ENCODE peak calls at places on chromosomes 12 and 14, in four cellular contexts. I is WTC11, K is K562, G is GM12878. W is an unnamed sample.

GRCh38 chr14:102778616-102779351 is 1.5 kb downstream of the TRAF3 start:
- DNase-seq in I (no peak), K (no peak), G (no peak), W (no peak)

GRCh38 chr12:6355491-6356373 is 13.9 kb upstream of the TNFRSF1A start:
- DNase-seq in I (peak; percentile 73), K (no peak), G (no peak), W (no peak)

GRCh38 chr12:32302218-32302826 is 97.0 kb upstream of the FGD4 start:
- DNase-seq in I (peak; percentile 40), K (peak; percentile 49), G (peak; percentile 63), W (peak; percentile 53)

GRCh38 chr14:80638620-80639215 is 302.8 kb downstream of the CEP128 start:
- DNase-seq in I (no peak), K (no peak), G (no peak), W (no peak)

GRCh38 chr12:97404549-97404948 is 58.1 kb upstream of the RMST start:
- DNase-seq in I (peak; percentile 65), K (peak; percentile 7), G (peak; percentile 23), W (peak; percentile 51)

GRCh38 chr14:90499121-90499520 is 102.3 kb downstream of the CALM1 start:
- DNase-seq in I (no peak), K (no peak), G (no peak), W (no peak)

GRCh38 chr12:1839464-1839863 is 19.1 kb downstream of the LRTM2 start:
- DNase-seq in I (no peak), K (no peak), G (no peak), W (no peak)

GRCh38 chr14:69571879-69572633 is 2.6 kb downstream of the CCDC177 start:
- DNase-seq in I (peak; percentile 61), K (peak; percentile 18), G (no peak), W (peak; percentile 17)

GRCh38 chr14:70856851-70857498 is 47.7 kb upstream of the MAP3K9 start:
- DNase-seq in I (no peak), K (no peak), G (no peak), W (no peak)

GRCh38 chr12:57771271-57771872 is 533 bp downstream of the METTL1 start:
- DNase-seq in I (peak; percentile 93), K (peak; percentile 95), G (peak; percentile 74), W (peak; percentile 87)

GRCh38 chr14:94370524-94370910 is 17.9 kb downstream of the SERPINA1 start:
- DNase-seq in I (no peak), K (no peak), G (no peak), W (no peak)

GRCh38 chr12:25155031-25155576 is 39.9 kb downstream of the DNAI7 start:
- DNase-seq in I (no peak), K (peak; percentile 22), G (peak; percentile 57), W (peak; percentile 16)

GRCh38 chr12:104680070-104680469 is 223.3 kb downstream of the CHST11 start:
- DNase-seq in I (no peak), K (no peak), G (peak; percentile 51), W (peak; percentile 11)

GRCh38 chr12:14260011-14260993 is 105.2 kb upstream of the ATF7IP start:
- DNase-seq in I (peak; percentile 97), K (peak; percentile 59), G (no peak), W (peak; percentile 56)

GRCh38 chr14:67674139-67674479 is 323 bp downstream of the VTI1B start:
- DNase-seq in I (peak; percentile 81), K (peak; percentile 73), G (no peak), W (peak; percentile 62)

GRCh38 chr14:103317251-103317650 is 16.8 kb upstream of the EIF5 start:
- DNase-seq in I (no peak), K (no peak), G (no peak), W (no peak)

GRCh38 chr14:36618641-36619040 is 36.2 kb upstream of the NKX2-8 start:
- DNase-seq in I (no peak), K (no peak), G (no peak), W (no peak)

GRCh38 chr14:103558071-103558882 is 4.2 kb downstream of the BAG5 start:
- DNase-seq in I (no peak), K (no peak), G (no peak), W (no peak)

GRCh38 chr12:47801904-47802246 is 17.8 kb downstream of the HDAC7 start:
- DNase-seq in I (no peak), K (no peak), G (no peak), W (no peak)

DNA sequence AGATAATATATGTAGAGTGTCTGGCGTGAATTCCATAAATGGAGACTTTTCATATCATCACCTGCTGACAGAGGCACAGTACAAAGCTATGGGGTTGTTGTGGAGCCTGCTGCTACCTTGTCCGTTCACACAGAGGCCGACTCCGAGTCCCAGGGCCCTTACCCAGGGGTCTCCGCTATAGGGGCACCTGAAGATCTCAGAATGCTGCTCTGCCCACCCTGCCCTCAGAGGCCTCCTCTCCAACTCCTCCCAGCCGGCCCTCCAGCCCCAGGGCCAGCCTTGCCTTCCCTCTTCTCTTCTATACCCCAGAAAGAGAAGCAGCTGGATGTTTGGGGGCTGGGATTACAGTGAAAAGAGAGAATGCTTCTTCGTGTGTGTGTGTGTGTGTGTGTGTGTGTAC is 21.3 kb downstream of the NCKAP5L start:
- DNase-seq in I (no peak), K (no peak), G (no peak), W (no peak)
- TF ChIP-seq NR2C2 in I (no peak), K (no peak), G (no peak), W (no peak)

GRCh38 chr12:16949351-16949750 is 343.4 kb upstream of the LMO3 start:
- DNase-seq in I (no peak), K (no peak), G (no peak), W (no peak)

GRCh38 chr12:16955083-16955657 is 349.2 kb upstream of the LMO3 start:
- DNase-seq in I (no peak), K (no peak), G (no peak), W (no peak)

GRCh38 chr12:16946691-16947090 is 340.7 kb upstream of the LMO3 start:
- DNase-seq in I (no peak), K (no peak), G (no peak), W (no peak)

GRCh38 chr12:16950041-16950677 is 344.2 kb upstream of the LMO3 start:
- DNase-seq in I (peak; percentile 21), K (no peak), G (no peak), W (no peak)
- TF ChIP-seq NR2C2 in I (no peak), K (no peak), G (no peak), W (no peak)

DNA sequence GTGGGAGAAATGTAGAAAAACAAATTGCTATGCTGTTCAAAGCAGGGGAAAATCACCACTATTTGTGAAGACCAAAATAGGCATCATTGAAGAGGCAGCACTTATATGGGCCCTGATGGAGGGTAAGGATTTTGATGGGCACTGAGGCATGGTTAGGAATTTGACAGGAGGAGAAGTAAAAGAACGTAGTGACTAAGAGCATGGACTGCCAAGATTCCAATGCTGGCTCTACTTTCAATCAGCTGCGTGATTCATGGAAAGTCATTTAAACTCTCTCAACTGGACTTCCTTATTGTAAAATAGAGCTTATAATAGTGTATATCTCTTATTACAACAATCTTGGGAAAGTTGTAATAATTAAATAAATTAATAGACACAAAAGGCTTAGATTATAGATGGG is 267.7 kb upstream of the G2E3 start:
- DNase-seq in I (no peak), K (no peak), G (no peak), W (no peak)
- TF ChIP-seq NR2C2 in I (no peak), K (no peak), G (no peak), W (no peak)

GRCh38 chr14:57879516-57879915 is 13.6 kb upstream of the SLC35F4 start:
- DNase-seq in I (no peak), K (no peak), G (no peak), W (no peak)

GRCh38 chr14:57889245-57889644 is 23.4 kb upstream of the SLC35F4 start:
- DNase-seq in I (no peak), K (no peak), G (no peak), W (no peak)

GRCh38 chr14:57883061-57883460 is 17.2 kb upstream of the SLC35F4 start:
- DNase-seq in I (no peak), K (no peak), G (no peak), W (no peak)

GRCh38 chr14:57884175-57884574 is 18.3 kb upstream of the SLC35F4 start:
- DNase-seq in I (no peak), K (no peak), G (no peak), W (no peak)
- TF ChIP-seq NR2C2 in I (no peak), K (no peak), G (no peak), W (no peak)

DNA sequence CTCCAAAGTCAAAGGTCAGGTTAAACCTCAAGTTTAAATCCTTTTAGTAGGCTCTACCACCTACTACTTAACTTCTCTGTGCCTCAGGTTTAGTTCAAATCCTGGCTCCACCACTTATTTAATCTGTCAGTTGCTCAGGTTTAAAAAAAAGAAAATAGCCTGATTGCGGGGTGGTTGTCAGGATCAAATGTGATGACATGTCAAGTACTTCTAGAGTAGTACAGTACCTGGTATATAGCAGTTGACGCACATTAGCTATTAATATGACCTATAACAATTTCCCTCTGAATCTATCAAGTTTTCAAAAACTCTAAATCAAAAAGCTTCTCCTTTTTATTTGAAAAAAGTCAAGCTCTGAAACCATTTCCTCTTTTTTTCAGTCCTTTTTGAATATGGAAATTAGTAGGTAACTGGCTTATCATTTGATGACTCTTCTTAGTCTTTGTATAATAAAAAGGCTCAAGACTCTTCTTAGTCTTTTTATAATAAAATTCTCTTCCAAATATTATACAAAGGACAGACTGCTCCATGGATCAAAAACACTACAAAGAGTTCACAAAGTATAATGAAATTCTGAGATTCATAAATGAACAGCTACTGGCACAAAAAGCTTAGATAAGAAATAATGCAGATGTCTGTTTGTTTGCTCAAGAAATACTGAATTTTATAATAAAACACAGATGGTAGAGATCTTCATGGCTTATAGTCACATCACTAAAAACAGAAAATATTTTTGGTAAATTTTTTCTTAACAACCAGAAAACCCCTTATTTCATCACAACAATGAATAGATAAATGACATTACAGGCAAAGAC is 5.0 kb downstream of the OSBPL8 start:
- DNase-seq in I (no peak), K (no peak), G (no peak), W (no peak)
- TF ChIP-seq NR2C2 in I (no peak), K (no peak), G (no peak), W (no peak)

GRCh38 chr12:123113038-123113437 is 37.9 kb downstream of the PITPNM2 start:
- DNase-seq in I (no peak), K (no peak), G (no peak), W (no peak)

GRCh38 chr12:123114305-123115083 is 36.4 kb downstream of the PITPNM2 start:
- DNase-seq in I (no peak), K (no peak), G (no peak), W (no peak)

GRCh38 chr12:123118397-123118945 is 32.4 kb downstream of the PITPNM2 start:
- DNase-seq in I (no peak), K (no peak), G (no peak), W (no peak)

GRCh38 chr12:123111498-123112165 is 39.3 kb downstream of the PITPNM2 start:
- DNase-seq in I (no peak), K (no peak), G (no peak), W (no peak)

DNA sequence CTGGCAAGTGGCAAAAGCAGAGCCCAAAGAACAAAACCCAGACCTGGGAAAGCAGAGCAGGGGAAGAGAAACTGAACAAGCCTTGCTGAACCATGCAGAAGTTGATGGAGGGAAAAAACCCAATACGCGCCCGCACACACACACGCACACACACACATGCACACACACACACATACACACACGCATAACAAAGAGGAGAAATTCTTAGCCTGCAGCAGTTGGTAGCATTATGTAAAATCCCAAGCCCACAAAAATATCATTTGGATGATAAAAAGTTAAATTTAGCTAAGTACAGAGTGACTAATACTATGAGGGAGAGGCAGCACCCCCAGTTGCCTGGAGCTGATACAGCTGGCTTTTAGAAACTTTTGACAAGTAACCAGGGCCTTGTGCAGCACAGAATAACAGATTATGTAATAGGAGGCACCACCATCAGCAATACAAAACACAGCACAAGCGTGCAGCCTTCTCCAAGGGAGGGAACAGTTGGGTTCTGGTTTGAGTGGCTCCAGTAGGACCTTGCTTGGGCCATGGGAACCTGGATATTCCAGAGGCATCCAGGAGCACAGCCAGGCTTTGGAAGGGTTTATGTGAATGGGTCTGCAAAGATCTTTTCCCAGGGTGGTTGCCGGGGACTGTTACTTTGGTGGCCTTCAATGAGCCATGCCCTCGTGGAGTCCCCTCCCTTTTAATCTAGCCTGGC is 35.3 kb downstream of the PITPNM2 start:
- DNase-seq in I (no peak), K (no peak), G (peak; percentile 8), W (no peak)
- TF ChIP-seq NR2C2 in I (no peak), K (no peak), G (no peak), W (no peak)